ENCODE peak calls at places on chromosome 7, in eight cellular contexts. L is CD4-positive, alpha-beta T cell; V is coronary artery; S is upper lobe of right lung; N is neural crest cell; B is cardiac fibroblast; E is heart right ventricle; R is Calu3. I is an unnamed sample.

GRCh38 chr7:79376297-79377025 is 77.0 kb downstream of the MAGI2 start:
- DNase-seq in L (no peak), V (no peak), S (no peak), N (no peak), B (peak; percentile 35), E (no peak), R (no peak), I (no peak)

GRCh38 chr7:131007439-131008330 is 273.7 kb upstream of the KLF14 start:
- DNase-seq in L (peak; percentile 33), V (no peak), S (no peak), N (peak; percentile 40), B (peak; percentile 81), E (peak; percentile 67), R (peak; percentile 79), I (peak; percentile 41)

GRCh38 chr7:55488221-55488620 is 84.1 kb downstream of the VOPP1 start:
- DNase-seq in L (no peak), V (no peak), S (no peak), N (no peak), B (no peak), E (no peak), R (no peak), I (no peak)

GRCh38 chr7:50679218-50680007 is 103.3 kb downstream of the GRB10 start:
- DNase-seq in L (no peak), V (no peak), S (no peak), N (no peak), B (peak; percentile 72), E (no peak), R (no peak), I (no peak)

GRCh38 chr7:157926521-157927167 is 589.8 kb downstream of the DNAJB6 start:
- DNase-seq in L (no peak), V (peak; percentile 43), S (no peak), N (no peak), B (no peak), E (no peak), R (no peak), I (no peak)

GRCh38 chr7:133887459-133887858 is 239.7 kb upstream of the LRGUK start:
- DNase-seq in L (no peak), V (no peak), S (no peak), N (no peak), B (no peak), E (no peak), R (no peak), I (no peak)

GRCh38 chr7:24653316-24654085 is 80.2 kb downstream of the PALS2 start:
- DNase-seq in L (no peak), V (no peak), S (no peak), N (no peak), B (peak; percentile 9), E (no peak), R (no peak), I (no peak)

GRCh38 chr7:117157121-117157870 is 165.6 kb downstream of the WNT2 start:
- DNase-seq in L (no peak), V (peak; percentile 78), S (no peak), N (no peak), B (peak; percentile 96), E (peak; percentile 40), R (no peak), I (no peak)

GRCh38 chr7:159025161-159025779 is 119.4 kb downstream of the VIPR2 start:
- DNase-seq in L (no peak), V (peak; percentile 64), S (peak; percentile 63), N (no peak), B (no peak), E (no peak), R (no peak), I (no peak)

GRCh38 chr7:155741061-155741460 is 71.2 kb downstream of the SHH start:
- DNase-seq in L (no peak), V (no peak), S (no peak), N (no peak), B (no peak), E (no peak), R (no peak), I (no peak)

GRCh38 chr7:129855234-129855673 is 97.5 kb downstream of the UBE2H start:
- DNase-seq in L (no peak), V (no peak), S (no peak), N (no peak), B (peak; percentile 88), E (no peak), R (no peak), I (no peak)

GRCh38 chr7:7751243-7752092 is 33.1 kb upstream of the RPA3 start:
- DNase-seq in L (no peak), V (no peak), S (no peak), N (no peak), B (no peak), E (no peak), R (no peak), I (no peak)

GRCh38 chr7:84204655-84205054 is 10.1 kb upstream of the SEMA3A start:
- DNase-seq in L (no peak), V (no peak), S (no peak), N (no peak), B (peak; percentile 40), E (no peak), R (no peak), I (no peak)

GRCh38 chr7:55085511-55086412 is 66.9 kb downstream of the EGFR start:
- DNase-seq in L (no peak), V (no peak), S (no peak), N (no peak), B (no peak), E (no peak), R (no peak), I (no peak)

GRCh38 chr7:158239290-158239981 is 348.2 kb downstream of the PTPRN2 start:
- DNase-seq in L (no peak), V (no peak), S (peak; percentile 40), N (no peak), B (no peak), E (peak; percentile 66), R (no peak), I (no peak)

GRCh38 chr7:19747740-19748339 is 25.6 kb downstream of the TMEM196 start:
- DNase-seq in L (no peak), V (no peak), S (no peak), N (no peak), B (peak; percentile 60), E (no peak), R (peak; percentile 39), I (peak; percentile 3)

GRCh38 chr7:46150202-46150601 is 229.1 kb upstream of the IGFBP3 start:
- DNase-seq in L (no peak), V (no peak), S (no peak), N (no peak), B (no peak), E (no peak), R (no peak), I (no peak)

GRCh38 chr7:141646826-141647480 is 55.0 kb downstream of the DENND11 start:
- DNase-seq in L (no peak), V (no peak), S (no peak), N (no peak), B (no peak), E (no peak), R (no peak), I (no peak)

GRCh38 chr7:36048141-36048901 is 104.7 kb upstream of the EEPD1 start:
- DNase-seq in L (no peak), V (no peak), S (no peak), N (no peak), B (peak; percentile 90), E (peak; percentile 44), R (no peak), I (no peak)

GRCh38 chr7:541661-542060 is 22.0 kb upstream of the PDGFA start:
- DNase-seq in L (no peak), V (no peak), S (no peak), N (no peak), B (no peak), E (no peak), R (no peak), I (no peak)

DNA sequence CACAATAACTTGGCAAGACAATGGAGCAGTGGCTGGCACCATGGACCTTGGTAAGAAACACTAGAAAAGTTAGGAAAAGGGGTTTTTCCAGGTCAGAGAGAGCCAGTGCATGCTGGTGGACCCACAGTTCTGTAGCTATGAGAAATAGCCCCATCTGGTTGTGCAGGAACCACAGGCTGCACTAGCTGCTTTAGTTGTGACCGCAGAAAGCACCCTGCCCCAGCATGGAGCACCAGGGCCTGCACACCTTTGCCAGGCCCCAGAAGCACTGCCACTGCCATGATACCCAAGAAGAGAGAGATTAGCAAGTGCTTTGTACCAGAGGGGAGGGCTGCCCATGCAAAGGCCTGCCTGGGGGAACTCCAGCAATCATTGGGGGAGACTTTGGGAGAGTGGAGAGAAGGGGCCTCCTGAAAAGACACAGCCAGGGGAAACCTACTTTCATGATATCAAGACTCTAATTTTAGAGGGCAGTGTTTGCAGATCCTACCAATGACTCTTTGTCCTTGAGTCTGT is 256.1 kb upstream of the C7orf33 start:
- DNase-seq in L (no peak), V (no peak), S (no peak), N (no peak), B (no peak), E (no peak), R (no peak), I (no peak)
- TF ChIP-seq CTCF in L (no peak), V (no peak), S (no peak), N (no peak), B (no peak), E (no peak), R (no peak), I (no peak)

GRCh38 chr7:2104716-2105115 is 128.0 kb downstream of the MAD1L1 start:
- DNase-seq in L (no peak), V (no peak), S (no peak), N (no peak), B (peak; percentile 49), E (no peak), R (no peak), I (peak; percentile 57)

GRCh38 chr7:2103071-2103898 is 129.5 kb downstream of the MAD1L1 start:
- DNase-seq in L (no peak), V (no peak), S (no peak), N (no peak), B (no peak), E (no peak), R (no peak), I (no peak)

GRCh38 chr7:2105280-2105679 is 127.5 kb downstream of the MAD1L1 start:
- DNase-seq in L (no peak), V (no peak), S (no peak), N (no peak), B (no peak), E (no peak), R (no peak), I (no peak)

GRCh38 chr7:2105917-2106316 is 126.8 kb downstream of the MAD1L1 start:
- DNase-seq in L (no peak), V (no peak), S (no peak), N (no peak), B (no peak), E (no peak), R (no peak), I (peak; percentile 48)

GRCh38 chr7:2104107-2104710 is 128.5 kb downstream of the MAD1L1 start:
- DNase-seq in L (peak; percentile 28), V (peak; percentile 88), S (peak; percentile 93), N (peak; percentile 82), B (peak; percentile 96), E (peak; percentile 90), R (no peak), I (peak; percentile 93)
- TF ChIP-seq CTCF in L (peak; percentile 44), V (no peak), S (peak; percentile 72), N (peak; percentile 70), B (peak; percentile 82), E (peak; percentile 73), R (peak; percentile 26), I (peak; percentile 80)

GRCh38 chr7:39951156-39951942 is 1.3 kb downstream of the CDK13 start:
- DNase-seq in L (peak; percentile 40), V (peak; percentile 73), S (peak; percentile 85), N (peak; percentile 51), B (peak; percentile 56), E (peak; percentile 50), R (peak; percentile 84), I (peak; percentile 74)
- TF ChIP-seq CTCF in L (peak; percentile 68), V (peak; percentile 38), S (peak; percentile 48), N (peak; percentile 60), B (peak; percentile 25), E (peak; percentile 50), R (peak; percentile 68), I (peak; percentile 20)

GRCh38 chr7:100063376-100063775 is 13.8 kb downstream of the ZSCAN21 start:
- DNase-seq in L (no peak), V (no peak), S (no peak), N (no peak), B (no peak), E (no peak), R (no peak), I (no peak)
- TF ChIP-seq CTCF in L (no peak), V (no peak), S (no peak), N (no peak), B (no peak), E (no peak), R (no peak), I (no peak)